ENCODE peak calls at places on chromosomes 7 and 10, in four cellular contexts. V, D, G and Y are unnamed samples.

GRCh38 chr10:77027141-77027540 is 610.5 kb downstream of the KCNMA1 start:
- DNase-seq in D (no peak), V (no peak), G (no peak), Y (no peak)

GRCh38 chr10:113180401-113181154 is 230.5 kb downstream of the TCF7L2 start:
- DNase-seq in D (no peak), V (no peak), G (no peak), Y (no peak)

GRCh38 chr10:132636358-132636757 is 98.8 kb downstream of the INPP5A start:
- DNase-seq in V (no peak), D (no peak), G (no peak), Y (peak; percentile 13)

GRCh38 chr10:31602541-31603244 is 283.7 kb downstream of the ZEB1 start:
- DNase-seq in D (peak; percentile 95), V (peak; percentile 95), G (peak; percentile 95), Y (no peak)

GRCh38 chr7:30687604-30688003 is 5.3 kb upstream of the CRHR2 start:
- DNase-seq in G (no peak), V (no peak), D (no peak), Y (no peak)

GRCh38 chr10:74502963-74503608 is 323.3 kb upstream of the KAT6B start:
- DNase-seq in D (no peak), V (no peak), G (no peak), Y (no peak)

GRCh38 chr10:17381502-17382142 is 72.8 kb downstream of the ST8SIA6 start:
- DNase-seq in D (no peak), G (no peak), V (no peak), Y (no peak)

GRCh38 chr10:52741851-52742250 is 30.7 kb downstream of the MBL2 start:
- DNase-seq in D (no peak), G (no peak), V (no peak), Y (no peak)

GRCh38 chr10:65416094-65416493 is 1509.7 kb upstream of the LRRTM3 start:
- DNase-seq in D (no peak), V (no peak), G (no peak), Y (no peak)

GRCh38 chr7:99843808-99844207 is 16.0 kb downstream of the CYP3A43 start:
- DNase-seq in V (no peak), D (no peak), G (no peak), Y (no peak)

GRCh38 chr7:46854958-46855473 is 726.9 kb downstream of the TNS3 start:
- DNase-seq in V (no peak), G (no peak), D (no peak), Y (no peak)

GRCh38 chr7:115260381-115260780 is 338.5 kb downstream of the MDFIC start:
- DNase-seq in G (no peak), V (no peak), D (no peak), Y (no peak)

GRCh38 chr10:69757206-69757552 is 44.5 kb upstream of the COL13A1 start:
- DNase-seq in D (no peak), G (no peak), V (no peak), Y (no peak)

GRCh38 chr10:47260505-47261111 is 39.4 kb upstream of the GDF10 start:
- DNase-seq in D (peak; percentile 54), V (no peak), G (no peak), Y (no peak)

GRCh38 chr10:88725798-88726197 is 19.7 kb downstream of the LIPK start:
- DNase-seq in G (no peak), V (no peak), D (no peak), Y (no peak)

GRCh38 chr7:102985176-102985783 is 72.5 kb downstream of the LRRC17 start:
- DNase-seq in G (no peak), D (no peak), V (no peak), Y (no peak)

GRCh38 chr7:127667017-127667670 is 15.2 kb downstream of the SND1 start:
- DNase-seq in G (no peak), V (no peak), D (no peak), Y (no peak)

GRCh38 chr7:88927-89921 is 103.1 kb upstream of the FAM20C start:
- DNase-seq in V (peak; percentile 79), G (peak; percentile 85), D (peak; percentile 75), Y (peak; percentile 91)

GRCh38 chr7:154474903-154475520 is 422.8 kb downstream of the DPP6 start:
- DNase-seq in V (no peak), D (no peak), G (no peak), Y (no peak)

GRCh38 chr10:133359554-133359971 is 1.7 kb upstream of the FUOM start:
- DNase-seq in D (no peak), V (no peak), G (peak; percentile 28), Y (no peak)

GRCh38 chr10:11602919-11603523 is 8.4 kb downstream of the USP6NL start:
- DNase-seq in V (no peak), D (no peak), G (no peak), Y (no peak)

GRCh38 chr7:85052056-85052737 is 134.7 kb downstream of the SEMA3D start:
- DNase-seq in D (no peak), V (no peak), G (no peak), Y (no peak)

GRCh38 chr10:50416181-50416824 is 165.0 kb upstream of the ASAH2 start:
- DNase-seq in V (no peak), G (no peak), D (no peak), Y (no peak)

GRCh38 chr7:77428777-77429231 is 12.7 kb upstream of the GSAP start:
- DNase-seq in G (no peak), V (peak; percentile 38), D (no peak), Y (no peak)

GRCh38 chr7:122166260-122166659 is 22.2 kb upstream of the AASS start:
- DNase-seq in D (no peak), V (no peak), G (no peak), Y (no peak)

GRCh38 chr7:130959743-130960207 is 225.8 kb upstream of the KLF14 start:
- DNase-seq in G (no peak), V (no peak), D (no peak), Y (no peak)

GRCh38 chr10:90167174-90168064 is 466.0 kb downstream of the KIF20B start:
- DNase-seq in G (no peak), V (no peak), D (no peak), Y (no peak)

GRCh38 chr10:123967626-123968243 is 76.1 kb upstream of the CPXM2 start:
- DNase-seq in G (peak; percentile 83), D (peak; percentile 77), V (peak; percentile 70), Y (peak; percentile 62)

DNA sequence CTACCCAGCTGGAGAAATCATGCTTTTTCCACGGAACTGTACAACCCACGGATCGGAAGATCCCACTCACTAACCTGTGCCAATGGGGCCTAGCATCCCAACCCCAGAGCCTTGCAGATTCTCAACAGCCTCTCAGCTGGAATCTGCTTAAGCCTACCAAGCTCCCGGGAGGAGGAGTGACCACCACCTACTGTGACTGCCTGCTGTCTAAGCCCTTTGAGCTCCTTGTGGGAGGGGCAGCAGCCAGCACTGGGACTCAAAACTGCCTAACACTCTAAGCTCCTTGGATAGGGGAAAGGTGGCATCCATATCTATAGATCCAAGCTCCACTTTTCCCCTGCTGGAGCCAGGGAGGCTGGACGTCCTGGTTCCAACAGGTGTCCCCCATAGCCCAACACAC is 254.4 kb upstream of the CNTNAP2 start:
- DNase-seq in D (no peak), G (no peak), V (no peak), Y (no peak)
- H3K9me3 ChIP-seq in D (peaks cover 8% of the 10 kb centered on the region), G (no peaks in the 10 kb centered on the region), V (no peaks in the 10 kb centered on the region), Y (peaks cover 4% of the 10 kb centered on the region)

GRCh38 chr7:157757211-157757610 is 420.4 kb downstream of the DNAJB6 start:
- DNase-seq in V (no peak), G (no peak), D (no peak), Y (no peak)
- H3K9me3 ChIP-seq in V (no peaks in the 10 kb centered on the region), G (no peaks in the 10 kb centered on the region), D (no peaks in the 10 kb centered on the region), Y (no peaks in the 10 kb centered on the region)

GRCh38 chr10:109218207-109218606 is 705.1 kb downstream of the XPNPEP1 start:
- DNase-seq in G (no peak), V (no peak), D (no peak), Y (no peak)

GRCh38 chr10:109214916-109215740 is 708.2 kb downstream of the XPNPEP1 start:
- DNase-seq in G (no peak), V (no peak), D (no peak), Y (no peak)

DNA sequence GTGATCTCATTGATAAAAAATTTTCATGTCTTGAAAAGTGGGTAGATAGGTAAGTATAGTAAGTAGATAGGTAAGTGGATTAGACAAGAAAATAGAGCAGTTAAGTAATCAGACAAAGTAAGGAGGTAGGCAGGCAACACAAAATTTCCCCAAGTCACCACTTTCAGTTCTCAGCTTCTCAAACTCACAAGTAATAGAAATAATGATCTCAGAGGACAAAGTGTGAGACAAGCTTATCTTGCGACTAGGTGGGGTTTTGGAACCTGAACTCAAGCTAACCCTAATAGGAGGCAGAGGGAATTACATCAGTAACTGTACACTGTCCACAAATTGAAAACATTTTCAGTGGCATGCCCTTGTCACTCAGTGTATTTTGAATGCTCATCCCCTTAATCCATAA is 703.4 kb downstream of the XPNPEP1 start:
- DNase-seq in D (no peak), V (no peak), G (no peak), Y (no peak)
- H3K9me3 ChIP-seq in D (no peaks in the 10 kb centered on the region), V (no peaks in the 10 kb centered on the region), G (no peaks in the 10 kb centered on the region), Y (no peaks in the 10 kb centered on the region)

GRCh38 chr7:155837126-155837479 is 24.8 kb upstream of the SHH start:
- DNase-seq in G (no peak), V (no peak), D (no peak), Y (no peak)
- H3K9me3 ChIP-seq in G (no peaks in the 10 kb centered on the region), V (no peaks in the 10 kb centered on the region), D (no peaks in the 10 kb centered on the region), Y (no peaks in the 10 kb centered on the region)

DNA sequence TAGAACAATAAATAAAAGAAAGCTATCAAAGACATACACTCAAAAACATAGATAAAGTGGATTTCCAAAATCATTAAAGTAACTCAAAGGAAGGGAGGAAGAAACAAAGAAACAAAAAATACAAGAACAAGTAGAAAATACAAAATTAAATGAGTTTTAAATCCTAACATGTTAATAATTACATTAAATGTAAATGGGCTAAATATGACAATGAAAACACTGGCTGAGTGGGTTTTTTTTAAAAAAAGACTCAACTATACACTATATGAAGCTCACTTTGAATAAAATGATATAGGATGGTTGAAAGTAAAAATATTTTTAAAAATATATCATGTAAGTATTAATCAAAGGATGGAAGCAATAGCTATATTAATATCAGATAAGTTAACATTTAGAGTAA is 371.4 kb downstream of the PTPRN2 start:
- DNase-seq in G (no peak), D (no peak), V (no peak), Y (no peak)
- H3K9me3 ChIP-seq in G (no peaks in the 10 kb centered on the region), D (peaks cover 18% of the 10 kb centered on the region), V (no peaks in the 10 kb centered on the region), Y (peaks cover 7% of the 10 kb centered on the region)

GRCh38 chr7:152406491-152406890 is 29.3 kb downstream of the KMT2C start:
- DNase-seq in D (no peak), G (no peak), V (no peak), Y (no peak)
- H3K9me3 ChIP-seq in D (peaks cover 4% of the 10 kb centered on the region), G (no peaks in the 10 kb centered on the region), V (peaks cover 3% of the 10 kb centered on the region), Y (peaks cover 14% of the 10 kb centered on the region)